ENCODE peak calls at places on chromosomes 1 and 21, in eight cellular contexts. J, N, F, H, O, K, D and M are unnamed samples. For H3K4me1, the result is how much of the 10 kb centered on the place peaks cover.

GRCh38 chr1:232726048-232726779 is 79.0 kb upstream of the MAP10 start:
- DNase-seq in K (no peak), N (no peak), O (peak), H (no peak), D (peak), J (no peak), F (no peak), M (no peak)

GRCh38 chr1:11598461-11598860 is 55.8 kb downstream of the FBXO2 start:
- DNase-seq in K (no peak), J (no peak), F (no peak), D (peak), O (no peak), N (no peak), H (no peak), M (no peak)

GRCh38 chr1:106121728-106122127 is 934.7 kb upstream of the PRMT6 start:
- DNase-seq in H (no peak), K (no peak), O (no peak), D (no peak), N (no peak), J (no peak), F (no peak), M (no peak)

GRCh38 chr1:156464335-156464734 is 36.2 kb downstream of the MEF2D start:
- DNase-seq in K (no peak), F (no peak), J (no peak), N (peak), H (no peak), O (no peak), D (no peak), M (no peak)

GRCh38 chr1:1136547-1137230 is 20.8 kb upstream of the C1orf159 start:
- DNase-seq in O (peak), F (peak), J (no peak), D (no peak), H (peak), K (no peak), N (no peak), M (no peak)

GRCh38 chr1:109395602-109396512 is 1.9 kb downstream of the SORT1 start:
- DNase-seq in K (peak), F (no peak), O (peak), N (no peak), J (no peak), D (no peak), H (no peak), M (no peak)

GRCh38 chr1:202710070-202711025 is at the start of gene SYT2:
- DNase-seq in K (no peak), F (peak), O (peak), N (no peak), D (no peak), H (peak), J (no peak), M (no peak)

GRCh38 chr1:153775432-153776311 is 465 bp downstream of the SLC27A3 start:
- DNase-seq in J (no peak), N (peak), O (peak), F (peak), D (peak), K (peak), H (peak), M (peak)

GRCh38 chr1:204089044-204089751 is 16.3 kb downstream of the SOX13 start:
- DNase-seq in H (peak), F (peak), D (peak), J (no peak), O (no peak), N (no peak), K (no peak), M (peak)

GRCh38 chr1:67688526-67689219 is 3.7 kb downstream of the GADD45A start:
- DNase-seq in J (no peak), O (no peak), F (no peak), D (no peak), K (no peak), N (no peak), H (no peak), M (no peak)

GRCh38 chr1:78114034-78114956 is 68.5 kb downstream of the GIPC2 start:
- DNase-seq in K (peak), D (peak), O (peak), N (peak), J (peak), F (peak), H (peak), M (peak)

GRCh38 chr1:77322061-77322900 is 40.5 kb downstream of the AK5 start:
- DNase-seq in N (no peak), K (peak), D (peak), F (no peak), J (peak), H (peak), O (peak), M (no peak)

GRCh38 chr1:169119405-169119804 is 12.9 kb downstream of the ATP1B1 start:
- DNase-seq in J (no peak), K (peak), N (no peak), O (no peak), D (peak), H (no peak), F (no peak), M (no peak)

GRCh38 chr1:237670296-237670695 is 220.4 kb downstream of the ZP4 start:
- DNase-seq in H (no peak), F (no peak), J (no peak), K (no peak), N (no peak), O (no peak), D (no peak), M (no peak)

GRCh38 chr1:232425421-232425820 is 204.5 kb downstream of the SIPA1L2 start:
- DNase-seq in H (no peak), K (no peak), O (no peak), J (no peak), N (no peak), D (no peak), F (no peak), M (no peak)

GRCh38 chr1:206926286-206926685 is 4.5 kb upstream of the FCMR start:
- DNase-seq in J (no peak), N (no peak), D (no peak), F (no peak), K (no peak), H (no peak), O (no peak), M (no peak)

GRCh38 chr1:1308756-1309524 is 543 bp downstream of the PUSL1 start:
- DNase-seq in K (peak), H (peak), J (no peak), F (peak), D (peak), N (no peak), O (peak), M (no peak)

GRCh38 chr21:18759267-18759666 is 355.7 kb upstream of the TMPRSS15 start:
- DNase-seq in N (no peak), J (no peak), K (no peak), O (no peak), H (no peak), F (no peak), D (no peak), M (no peak)

GRCh38 chr1:99457381-99458165 is 188.3 kb upstream of the PALMD start:
- DNase-seq in K (peak), D (peak), J (no peak), F (no peak), O (no peak), N (no peak), H (no peak), M (no peak)

GRCh38 chr1:61486783-61487505 is 238.0 kb downstream of the TM2D1 start:
- DNase-seq in O (no peak), J (no peak), N (no peak), D (peak), H (no peak), F (no peak), K (no peak), M (no peak)

GRCh38 chr1:109312978-109313775 is 6.4 kb upstream of the MYBPHL start:
- DNase-seq in D (no peak), N (no peak), F (no peak), K (no peak), J (no peak), O (no peak), H (no peak), M (no peak)

GRCh38 chr1:51341876-51342496 is 11.6 kb upstream of the TTC39A start:
- DNase-seq in K (no peak), F (no peak), N (no peak), O (no peak), H (no peak), D (no peak), J (no peak), M (no peak)

GRCh38 chr1:238063454-238063853 is 172.7 kb upstream of the ZP4 start:
- DNase-seq in H (peak), D (peak), F (no peak), J (no peak), N (no peak), K (no peak), O (no peak), M (no peak)

GRCh38 chr1:229620876-229621275 is 5.0 kb downstream of the TAF5L start:
- DNase-seq in H (no peak), D (peak), N (no peak), F (no peak), O (no peak), K (no peak), J (no peak), M (no peak)

GRCh38 chr1:211529453-211529852 is 37.5 kb upstream of the RD3 start:
- DNase-seq in D (peak), O (no peak), F (no peak), H (no peak), N (no peak), K (no peak), J (no peak), M (no peak)

GRCh38 chr1:2983706-2984398 is 37.4 kb upstream of the ACTRT2 start:
- DNase-seq in H (no peak), D (no peak), O (no peak), J (no peak), K (no peak), F (no peak), N (no peak), M (no peak)

GRCh38 chr1:36170643-36171412 is 14.9 kb downstream of the MAP7D1 start:
- DNase-seq in N (no peak), H (no peak), D (no peak), J (no peak), K (no peak), O (no peak), F (no peak), M (no peak)

GRCh38 chr1:155858805-155859233 is 548 bp upstream of the SYT11 start:
- DNase-seq in H (no peak), K (no peak), D (peak), J (no peak), F (no peak), N (peak), O (no peak), M (peak)

GRCh38 chr1:245604979-245605378 is 450.2 kb downstream of the KIF26B start:
- DNase-seq in D (no peak), O (no peak), F (no peak), N (no peak), H (no peak), K (no peak), J (no peak), M (no peak)

GRCh38 chr1:21299780-21300395 is 9.6 kb upstream of the ECE1 start:
- DNase-seq in D (no peak), J (no peak), K (no peak), O (no peak), N (no peak), F (no peak), H (no peak), M (no peak)
- H3K27ac ChIP-seq in D (no peak), J (no peak), K (no peak), O (no peak), N (peak), F (peak), H (no peak), M (no peak)

GRCh38 chr1:176816232-176816631 is 348.3 kb downstream of the ASTN1 start:
- DNase-seq in F (no peak), H (no peak), J (no peak), D (no peak), O (peak), N (no peak), K (no peak), M (no peak)
- H3K4me1 ChIP-seq in F (under half), H (under half), J (under half), D (under half), O (under half), N (under half), K (under half), M (under half)

GRCh38 chr1:110875216-110875731 is 2.3 kb downstream of the CD53 start:
- DNase-seq in H (no peak), F (no peak), K (no peak), N (no peak), J (no peak), D (no peak), O (no peak), M (no peak)
- H3K27ac ChIP-seq in H (no peak), F (peak), K (no peak), N (no peak), J (no peak), D (no peak), O (no peak), M (peak)

DNA sequence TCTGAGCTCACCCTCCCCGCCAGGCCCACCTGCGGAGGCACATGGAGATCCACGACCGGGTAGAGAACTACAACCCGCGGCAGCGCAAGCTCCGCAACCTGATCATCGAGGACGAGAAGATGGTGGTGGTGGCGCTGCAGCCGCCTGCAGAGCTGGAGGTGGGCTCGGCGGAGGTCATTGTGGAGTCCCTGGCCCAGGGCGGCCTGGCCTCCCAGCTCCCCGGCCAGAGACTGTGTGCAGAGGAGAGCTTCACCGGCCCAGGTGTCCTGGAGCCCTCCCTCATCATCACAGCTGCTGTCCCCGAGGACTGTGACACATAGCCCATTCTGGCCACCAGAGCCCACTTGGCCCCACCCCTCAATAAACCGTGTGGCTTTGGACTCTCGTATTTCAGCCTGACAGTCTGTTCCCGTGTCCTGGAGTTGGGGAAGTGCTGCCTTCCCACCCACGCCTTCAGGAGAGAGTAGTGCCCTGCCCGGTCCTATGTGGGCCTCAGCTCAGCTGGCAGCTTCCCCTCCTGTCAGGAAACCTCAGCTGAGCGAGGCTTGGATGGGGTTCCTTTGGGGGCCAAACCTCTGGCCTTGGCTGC is 9.2 kb downstream of the ZBTB48 start:
- DNase-seq in O (no peak), F (no peak), H (no peak), K (no peak), D (no peak), N (no peak), J (no peak), M (no peak)
- H3K4me1 ChIP-seq in O (under half), F (under half), H (under half), K (under half), D (under half), N (half or more), J (under half), M (half or more)

DNA sequence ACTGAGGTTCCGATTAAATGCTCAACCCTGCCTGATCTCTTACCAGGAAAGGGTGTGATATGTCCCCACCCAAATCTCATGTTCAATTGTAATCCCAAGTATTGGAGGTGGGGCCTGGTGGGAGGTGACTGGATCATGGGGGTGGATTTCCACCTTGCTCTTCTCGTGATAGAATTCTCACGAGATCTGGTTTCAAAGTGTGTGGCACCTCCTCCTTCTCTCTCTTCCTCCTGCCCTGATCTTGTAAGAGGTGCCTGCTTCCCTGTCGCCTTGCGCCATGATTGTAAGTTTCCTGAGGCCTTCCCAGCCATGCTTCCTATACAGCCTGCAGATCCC is 34.9 kb downstream of the RSPH1 start:
- DNase-seq in J (no peak), N (no peak), H (peak), K (no peak), O (no peak), D (no peak), F (peak), M (no peak)
- H3K27ac ChIP-seq in J (no peak), N (no peak), H (no peak), K (no peak), O (no peak), D (no peak), F (peak), M (no peak)

GRCh38 chr1:235292790-235293189 is 35.2 kb downstream of the ARID4B start:
- DNase-seq in D (no peak), N (no peak), O (peak), J (no peak), F (no peak), H (no peak), K (no peak), M (no peak)
- H3K4me1 ChIP-seq in D (under half), N (under half), O (under half), J (under half), F (under half), H (half or more), K (under half), M (half or more)

DNA sequence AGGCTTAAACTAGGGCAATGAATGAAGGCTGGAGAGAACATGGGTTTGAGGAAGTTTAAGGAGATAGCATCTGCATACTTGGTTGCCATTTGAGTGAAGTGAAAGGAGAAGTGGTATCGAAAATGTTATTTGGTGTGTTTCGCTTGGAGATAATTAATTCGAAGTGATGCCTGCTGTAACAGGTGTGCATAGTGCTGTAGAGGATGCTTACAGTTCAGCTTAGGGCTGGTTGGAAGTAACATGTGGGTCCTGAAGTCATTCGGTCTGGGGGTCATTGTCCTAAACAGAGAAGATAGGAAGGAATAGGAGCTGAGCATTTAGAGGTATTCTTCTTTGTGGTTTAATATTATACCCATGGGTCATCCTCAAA is 301 bp upstream of the NUDT17 start:
- DNase-seq in F (no peak), J (no peak), O (no peak), N (no peak), H (no peak), D (no peak), K (no peak), M (no peak)
- H3K27ac ChIP-seq in F (no peak), J (peak), O (no peak), N (peak), H (no peak), D (no peak), K (no peak), M (peak)